ENCODE peak calls at places on chromosomes 16 and 17, in seven cellular contexts. One of them, this sample, is unnamed.

GRCh38 chr17:28613916-28614315 is at the start of gene RSKR:
- DNase-seq in hypothalamus: peak; percentile 52
- DNase-seq in neural crest cell: no peak
- DNase-seq in activated CD8-positive, alpha-beta memory T cell treated with anti-CD3 and anti-CD28 coated beads, Interleukin-2, amount 50 U/mL, for 4 hours: no peak
- DNase-seq in CD4-positive, alpha-beta T cell: no peak
- DNase-seq in stromal cell of bone marrow: no peak
- DNase-seq in neural progenitor cell: no peak
- DNase-seq in this sample: no peak

GRCh38 chr17:49112936-49113335 is 19.6 kb upstream of the B4GALNT2 start:
- DNase-seq in hypothalamus: no peak
- DNase-seq in neural crest cell: no peak
- DNase-seq in activated CD8-positive, alpha-beta memory T cell treated with anti-CD3 and anti-CD28 coated beads, Interleukin-2, amount 50 U/mL, for 4 hours: no peak
- DNase-seq in CD4-positive, alpha-beta T cell: no peak
- DNase-seq in stromal cell of bone marrow: no peak
- DNase-seq in neural progenitor cell: no peak
- DNase-seq in this sample: no peak

GRCh38 chr17:57553991-57554825 is 190.9 kb downstream of the CCDC182 start:
- DNase-seq in hypothalamus: peak; percentile 43
- DNase-seq in neural crest cell: no peak
- DNase-seq in activated CD8-positive, alpha-beta memory T cell treated with anti-CD3 and anti-CD28 coated beads, Interleukin-2, amount 50 U/mL, for 4 hours: no peak
- DNase-seq in CD4-positive, alpha-beta T cell: no peak
- DNase-seq in stromal cell of bone marrow: no peak
- DNase-seq in neural progenitor cell: peak; percentile 92
- DNase-seq in this sample: no peak

GRCh38 chr16:740764-741505 is at the start of gene CIAO3:
- DNase-seq in hypothalamus: peak; percentile 84
- DNase-seq in neural crest cell: peak; percentile 92
- DNase-seq in activated CD8-positive, alpha-beta memory T cell treated with anti-CD3 and anti-CD28 coated beads, Interleukin-2, amount 50 U/mL, for 4 hours: peak; percentile 91
- DNase-seq in CD4-positive, alpha-beta T cell: peak; percentile 87
- DNase-seq in stromal cell of bone marrow: peak; percentile 68
- DNase-seq in neural progenitor cell: peak; percentile 97
- DNase-seq in this sample: peak; percentile 69

GRCh38 chr17:74697477-74697876 is 15.2 kb downstream of the CD300LF start:
- DNase-seq in hypothalamus: no peak
- DNase-seq in neural crest cell: no peak
- DNase-seq in activated CD8-positive, alpha-beta memory T cell treated with anti-CD3 and anti-CD28 coated beads, Interleukin-2, amount 50 U/mL, for 4 hours: no peak
- DNase-seq in CD4-positive, alpha-beta T cell: no peak
- DNase-seq in stromal cell of bone marrow: no peak
- DNase-seq in neural progenitor cell: no peak
- DNase-seq in this sample: no peak

GRCh38 chr16:48441863-48442279 is 56.7 kb upstream of the SIAH1 start:
- DNase-seq in hypothalamus: no peak
- DNase-seq in neural crest cell: no peak
- DNase-seq in activated CD8-positive, alpha-beta memory T cell treated with anti-CD3 and anti-CD28 coated beads, Interleukin-2, amount 50 U/mL, for 4 hours: no peak
- DNase-seq in CD4-positive, alpha-beta T cell: no peak
- DNase-seq in stromal cell of bone marrow: no peak
- DNase-seq in neural progenitor cell: no peak
- DNase-seq in this sample: no peak

GRCh38 chr16:84004442-84004841 is 36.4 kb downstream of the NECAB2 start:
- DNase-seq in hypothalamus: no peak
- DNase-seq in neural crest cell: no peak
- DNase-seq in activated CD8-positive, alpha-beta memory T cell treated with anti-CD3 and anti-CD28 coated beads, Interleukin-2, amount 50 U/mL, for 4 hours: no peak
- DNase-seq in CD4-positive, alpha-beta T cell: no peak
- DNase-seq in stromal cell of bone marrow: no peak
- DNase-seq in neural progenitor cell: no peak
- DNase-seq in this sample: no peak

GRCh38 chr17:71516149-71516548 is 604.7 kb upstream of the SOX9 start:
- DNase-seq in hypothalamus: no peak
- DNase-seq in neural crest cell: no peak
- DNase-seq in activated CD8-positive, alpha-beta memory T cell treated with anti-CD3 and anti-CD28 coated beads, Interleukin-2, amount 50 U/mL, for 4 hours: no peak
- DNase-seq in CD4-positive, alpha-beta T cell: no peak
- DNase-seq in stromal cell of bone marrow: no peak
- DNase-seq in neural progenitor cell: no peak
- DNase-seq in this sample: no peak

GRCh38 chr17:63544467-63545301 is 5.6 kb upstream of the DCAF7 start:
- DNase-seq in hypothalamus: no peak
- DNase-seq in neural crest cell: no peak
- DNase-seq in activated CD8-positive, alpha-beta memory T cell treated with anti-CD3 and anti-CD28 coated beads, Interleukin-2, amount 50 U/mL, for 4 hours: no peak
- DNase-seq in CD4-positive, alpha-beta T cell: no peak
- DNase-seq in stromal cell of bone marrow: no peak
- DNase-seq in neural progenitor cell: no peak
- DNase-seq in this sample: no peak

GRCh38 chr16:29876578-29877249 is 13.7 kb upstream of the CDIPT start:
- DNase-seq in hypothalamus: no peak
- DNase-seq in neural crest cell: no peak
- DNase-seq in activated CD8-positive, alpha-beta memory T cell treated with anti-CD3 and anti-CD28 coated beads, Interleukin-2, amount 50 U/mL, for 4 hours: peak; percentile 51
- DNase-seq in CD4-positive, alpha-beta T cell: peak; percentile 16
- DNase-seq in stromal cell of bone marrow: no peak
- DNase-seq in neural progenitor cell: peak; percentile 56
- DNase-seq in this sample: no peak

GRCh38 chr16:57606847-57607501 is 21.5 kb upstream of the ADGRG1 start:
- DNase-seq in hypothalamus: no peak
- DNase-seq in neural crest cell: no peak
- DNase-seq in activated CD8-positive, alpha-beta memory T cell treated with anti-CD3 and anti-CD28 coated beads, Interleukin-2, amount 50 U/mL, for 4 hours: no peak
- DNase-seq in CD4-positive, alpha-beta T cell: no peak
- DNase-seq in stromal cell of bone marrow: no peak
- DNase-seq in neural progenitor cell: no peak
- DNase-seq in this sample: no peak

GRCh38 chr17:48270896-48271295 is 159.1 kb downstream of the SKAP1 start:
- DNase-seq in hypothalamus: no peak
- DNase-seq in neural crest cell: no peak
- DNase-seq in activated CD8-positive, alpha-beta memory T cell treated with anti-CD3 and anti-CD28 coated beads, Interleukin-2, amount 50 U/mL, for 4 hours: no peak
- DNase-seq in CD4-positive, alpha-beta T cell: no peak
- DNase-seq in stromal cell of bone marrow: no peak
- DNase-seq in neural progenitor cell: no peak
- DNase-seq in this sample: no peak

GRCh38 chr17:42704495-42705494 is 22.5 kb downstream of the CNTNAP1 start:
- DNase-seq in hypothalamus: no peak
- DNase-seq in neural crest cell: no peak
- DNase-seq in activated CD8-positive, alpha-beta memory T cell treated with anti-CD3 and anti-CD28 coated beads, Interleukin-2, amount 50 U/mL, for 4 hours: no peak
- DNase-seq in CD4-positive, alpha-beta T cell: no peak
- DNase-seq in stromal cell of bone marrow: no peak
- DNase-seq in neural progenitor cell: no peak
- DNase-seq in this sample: no peak

GRCh38 chr16:84367297-84367680 is 1.0 kb upstream of the ATP2C2 start:
- DNase-seq in hypothalamus: no peak
- DNase-seq in neural crest cell: no peak
- DNase-seq in activated CD8-positive, alpha-beta memory T cell treated with anti-CD3 and anti-CD28 coated beads, Interleukin-2, amount 50 U/mL, for 4 hours: no peak
- DNase-seq in CD4-positive, alpha-beta T cell: no peak
- DNase-seq in stromal cell of bone marrow: no peak
- DNase-seq in neural progenitor cell: no peak
- DNase-seq in this sample: no peak

GRCh38 chr17:18356624-18357023 is 6.7 kb downstream of the SHMT1 start:
- DNase-seq in hypothalamus: no peak
- DNase-seq in neural crest cell: no peak
- DNase-seq in activated CD8-positive, alpha-beta memory T cell treated with anti-CD3 and anti-CD28 coated beads, Interleukin-2, amount 50 U/mL, for 4 hours: no peak
- DNase-seq in CD4-positive, alpha-beta T cell: no peak
- DNase-seq in stromal cell of bone marrow: peak; percentile 25
- DNase-seq in neural progenitor cell: no peak
- DNase-seq in this sample: peak; percentile 28

GRCh38 chr16:84864266-84864955 is 44.6 kb downstream of the CRISPLD2 start:
- DNase-seq in hypothalamus: peak; percentile 33
- DNase-seq in neural crest cell: no peak
- DNase-seq in activated CD8-positive, alpha-beta memory T cell treated with anti-CD3 and anti-CD28 coated beads, Interleukin-2, amount 50 U/mL, for 4 hours: no peak
- DNase-seq in CD4-positive, alpha-beta T cell: no peak
- DNase-seq in stromal cell of bone marrow: no peak
- DNase-seq in neural progenitor cell: no peak
- DNase-seq in this sample: no peak

GRCh38 chr17:75827291-75828050 is 16.7 kb downstream of the UNC13D start:
- DNase-seq in hypothalamus: peak; percentile 67
- DNase-seq in neural crest cell: peak; percentile 81
- DNase-seq in activated CD8-positive, alpha-beta memory T cell treated with anti-CD3 and anti-CD28 coated beads, Interleukin-2, amount 50 U/mL, for 4 hours: peak; percentile 75
- DNase-seq in CD4-positive, alpha-beta T cell: peak; percentile 61
- DNase-seq in stromal cell of bone marrow: peak; percentile 17
- DNase-seq in neural progenitor cell: peak; percentile 87
- DNase-seq in this sample: peak; percentile 35

GRCh38 chr16:70429888-70430666 is 8.8 kb downstream of the ST3GAL2 start:
- DNase-seq in hypothalamus: no peak
- DNase-seq in neural crest cell: no peak
- DNase-seq in activated CD8-positive, alpha-beta memory T cell treated with anti-CD3 and anti-CD28 coated beads, Interleukin-2, amount 50 U/mL, for 4 hours: no peak
- DNase-seq in CD4-positive, alpha-beta T cell: no peak
- DNase-seq in stromal cell of bone marrow: no peak
- DNase-seq in neural progenitor cell: no peak
- DNase-seq in this sample: no peak

GRCh38 chr17:75526555-75527270 is 1.2 kb downstream of the LLGL2 start:
- DNase-seq in hypothalamus: no peak
- DNase-seq in neural crest cell: no peak
- DNase-seq in activated CD8-positive, alpha-beta memory T cell treated with anti-CD3 and anti-CD28 coated beads, Interleukin-2, amount 50 U/mL, for 4 hours: no peak
- DNase-seq in CD4-positive, alpha-beta T cell: no peak
- DNase-seq in stromal cell of bone marrow: no peak
- DNase-seq in neural progenitor cell: peak; percentile 42
- DNase-seq in this sample: no peak

GRCh38 chr17:81025065-81025751 is 9.7 kb upstream of the BAIAP2 start:
- DNase-seq in hypothalamus: no peak
- DNase-seq in neural crest cell: no peak
- DNase-seq in activated CD8-positive, alpha-beta memory T cell treated with anti-CD3 and anti-CD28 coated beads, Interleukin-2, amount 50 U/mL, for 4 hours: no peak
- DNase-seq in CD4-positive, alpha-beta T cell: no peak
- DNase-seq in stromal cell of bone marrow: no peak
- DNase-seq in neural progenitor cell: no peak
- DNase-seq in this sample: no peak

GRCh38 chr17:57782051-57782490 is 37.0 kb upstream of the CCDC182 start:
- DNase-seq in hypothalamus: no peak
- DNase-seq in neural crest cell: no peak
- DNase-seq in activated CD8-positive, alpha-beta memory T cell treated with anti-CD3 and anti-CD28 coated beads, Interleukin-2, amount 50 U/mL, for 4 hours: no peak
- DNase-seq in CD4-positive, alpha-beta T cell: no peak
- DNase-seq in stromal cell of bone marrow: no peak
- DNase-seq in neural progenitor cell: peak; percentile 20
- DNase-seq in this sample: no peak

GRCh38 chr17:79988163-79988971 is 47.3 kb downstream of the TBC1D16 start:
- DNase-seq in hypothalamus: no peak
- DNase-seq in neural crest cell: no peak
- DNase-seq in activated CD8-positive, alpha-beta memory T cell treated with anti-CD3 and anti-CD28 coated beads, Interleukin-2, amount 50 U/mL, for 4 hours: no peak
- DNase-seq in CD4-positive, alpha-beta T cell: no peak
- DNase-seq in stromal cell of bone marrow: peak; percentile 73
- DNase-seq in neural progenitor cell: no peak
- DNase-seq in this sample: peak; percentile 56

GRCh38 chr16:68367034-68367433 is 56.2 kb downstream of the PRMT7 start:
- DNase-seq in hypothalamus: peak; percentile 38
- DNase-seq in neural crest cell: peak; percentile 61
- DNase-seq in activated CD8-positive, alpha-beta memory T cell treated with anti-CD3 and anti-CD28 coated beads, Interleukin-2, amount 50 U/mL, for 4 hours: peak; percentile 45
- DNase-seq in CD4-positive, alpha-beta T cell: peak; percentile 27
- DNase-seq in stromal cell of bone marrow: peak; percentile 9
- DNase-seq in neural progenitor cell: peak; percentile 76
- DNase-seq in this sample: no peak

GRCh38 chr17:58232707-58233156 is 5.7 kb upstream of the LPO start:
- DNase-seq in hypothalamus: peak; percentile 15
- DNase-seq in neural crest cell: no peak
- DNase-seq in activated CD8-positive, alpha-beta memory T cell treated with anti-CD3 and anti-CD28 coated beads, Interleukin-2, amount 50 U/mL, for 4 hours: no peak
- DNase-seq in CD4-positive, alpha-beta T cell: no peak
- DNase-seq in stromal cell of bone marrow: peak; percentile 39
- DNase-seq in neural progenitor cell: no peak
- DNase-seq in this sample: no peak

GRCh38 chr16:67593288-67593687 is 31.0 kb downstream of the CTCF start:
- DNase-seq in hypothalamus: no peak
- DNase-seq in neural crest cell: no peak
- DNase-seq in activated CD8-positive, alpha-beta memory T cell treated with anti-CD3 and anti-CD28 coated beads, Interleukin-2, amount 50 U/mL, for 4 hours: no peak
- DNase-seq in CD4-positive, alpha-beta T cell: no peak
- DNase-seq in stromal cell of bone marrow: no peak
- DNase-seq in neural progenitor cell: peak; percentile 11
- DNase-seq in this sample: no peak

GRCh38 chr17:57145347-57145746 is 60.3 kb downstream of the AKAP1 start:
- DNase-seq in hypothalamus: no peak
- DNase-seq in neural crest cell: no peak
- DNase-seq in activated CD8-positive, alpha-beta memory T cell treated with anti-CD3 and anti-CD28 coated beads, Interleukin-2, amount 50 U/mL, for 4 hours: no peak
- DNase-seq in CD4-positive, alpha-beta T cell: no peak
- DNase-seq in stromal cell of bone marrow: no peak
- DNase-seq in neural progenitor cell: peak; percentile 85
- DNase-seq in this sample: no peak

GRCh38 chr17:49910094-49910857 is 58.7 kb upstream of the DLX4 start:
- DNase-seq in hypothalamus: no peak
- DNase-seq in neural crest cell: no peak
- DNase-seq in activated CD8-positive, alpha-beta memory T cell treated with anti-CD3 and anti-CD28 coated beads, Interleukin-2, amount 50 U/mL, for 4 hours: peak; percentile 29
- DNase-seq in CD4-positive, alpha-beta T cell: peak; percentile 2
- DNase-seq in stromal cell of bone marrow: no peak
- DNase-seq in neural progenitor cell: peak; percentile 71
- DNase-seq in this sample: no peak

GRCh38 chr17:28807925-28808641 is 34.5 kb downstream of the FAM222B start:
- DNase-seq in hypothalamus: no peak
- DNase-seq in neural crest cell: no peak
- DNase-seq in activated CD8-positive, alpha-beta memory T cell treated with anti-CD3 and anti-CD28 coated beads, Interleukin-2, amount 50 U/mL, for 4 hours: no peak
- DNase-seq in CD4-positive, alpha-beta T cell: no peak
- DNase-seq in stromal cell of bone marrow: peak; percentile 82
- DNase-seq in neural progenitor cell: no peak
- DNase-seq in this sample: peak; percentile 69

GRCh38 chr16:66320774-66321173 is 45.7 kb upstream of the CDH5 start:
- DNase-seq in hypothalamus: no peak
- DNase-seq in neural crest cell: no peak
- DNase-seq in activated CD8-positive, alpha-beta memory T cell treated with anti-CD3 and anti-CD28 coated beads, Interleukin-2, amount 50 U/mL, for 4 hours: no peak
- DNase-seq in CD4-positive, alpha-beta T cell: no peak
- DNase-seq in stromal cell of bone marrow: no peak
- DNase-seq in neural progenitor cell: no peak
- DNase-seq in this sample: no peak

GRCh38 chr17:73288534-73289302 is 23.1 kb downstream of the CDC42EP4 start:
- DNase-seq in hypothalamus: no peak
- DNase-seq in neural crest cell: no peak
- DNase-seq in activated CD8-positive, alpha-beta memory T cell treated with anti-CD3 and anti-CD28 coated beads, Interleukin-2, amount 50 U/mL, for 4 hours: no peak
- DNase-seq in CD4-positive, alpha-beta T cell: no peak
- DNase-seq in stromal cell of bone marrow: no peak
- DNase-seq in neural progenitor cell: no peak
- DNase-seq in this sample: no peak

This sample was measured in smooth muscle cell of the brain vasculature.